ENCODE peak calls at places on chromosomes 16 and 17, in four cellular contexts. One of them, this sample, is unnamed.

GRCh38 chr16:868386-868755 is 67.8 kb upstream of the GNG13 start:
- DNase-seq in tibial nerve: no peak
- DNase-seq in PC-9: no peak
- DNase-seq in SK-N-SH: no peak
- DNase-seq in this sample: no peak

GRCh38 chr16:52004343-52004742 is 542.6 kb downstream of the TOX3 start:
- DNase-seq in tibial nerve: no peak
- DNase-seq in PC-9: no peak
- DNase-seq in SK-N-SH: no peak
- DNase-seq in this sample: no peak

GRCh38 chr17:48985436-48986245 is 11.5 kb upstream of the IGF2BP1 start:
- DNase-seq in tibial nerve: no peak
- DNase-seq in PC-9: no peak
- DNase-seq in SK-N-SH: no peak
- DNase-seq in this sample: no peak

GRCh38 chr17:71110326-71110725 is 941.0 kb downstream of the KCNJ2 start:
- DNase-seq in tibial nerve: no peak
- DNase-seq in PC-9: no peak
- DNase-seq in SK-N-SH: no peak
- DNase-seq in this sample: no peak

GRCh38 chr17:4362141-4362540 is 4.3 kb downstream of the UBE2G1 start:
- DNase-seq in tibial nerve: no peak
- DNase-seq in PC-9: no peak
- DNase-seq in SK-N-SH: no peak
- DNase-seq in this sample: no peak

GRCh38 chr17:83196088-83196765 is 116.8 kb downstream of the METRNL start:
- DNase-seq in tibial nerve: peak; percentile 50
- DNase-seq in PC-9: no peak
- DNase-seq in SK-N-SH: no peak
- DNase-seq in this sample: peak; percentile 51

GRCh38 chr17:47728214-47728877 is 4.7 kb upstream of the TBX21 start:
- DNase-seq in tibial nerve: no peak
- DNase-seq in PC-9: no peak
- DNase-seq in SK-N-SH: no peak
- DNase-seq in this sample: no peak

GRCh38 chr16:79431923-79432322 is 168.6 kb downstream of the MAF start:
- DNase-seq in tibial nerve: no peak
- DNase-seq in PC-9: no peak
- DNase-seq in SK-N-SH: no peak
- DNase-seq in this sample: no peak

GRCh38 chr17:59800530-59800942 is 92.2 kb downstream of the TUBD1 start:
- DNase-seq in tibial nerve: no peak
- DNase-seq in PC-9: no peak
- DNase-seq in SK-N-SH: no peak
- DNase-seq in this sample: no peak

GRCh38 chr17:75876190-75876937 is 2.0 kb downstream of the TRIM47 start:
- DNase-seq in tibial nerve: no peak
- DNase-seq in PC-9: peak; percentile 91
- DNase-seq in SK-N-SH: peak; percentile 72
- DNase-seq in this sample: no peak

GRCh38 chr17:40072481-40073346 is 9.9 kb downstream of the THRA start:
- DNase-seq in tibial nerve: no peak
- DNase-seq in PC-9: no peak
- DNase-seq in SK-N-SH: peak; percentile 51
- DNase-seq in this sample: no peak

GRCh38 chr17:49871211-49871610 is 23.3 kb upstream of the TAC4 start:
- DNase-seq in tibial nerve: no peak
- DNase-seq in PC-9: no peak
- DNase-seq in SK-N-SH: no peak
- DNase-seq in this sample: peak; percentile 62

GRCh38 chr16:23504076-23504452 is 6.2 kb downstream of the GGA2 start:
- DNase-seq in tibial nerve: no peak
- DNase-seq in PC-9: no peak
- DNase-seq in SK-N-SH: no peak
- DNase-seq in this sample: no peak

GRCh38 chr17:62100050-62100449 is 35.0 kb upstream of the MED13 start:
- DNase-seq in tibial nerve: no peak
- DNase-seq in PC-9: no peak
- DNase-seq in SK-N-SH: no peak
- DNase-seq in this sample: no peak

GRCh38 chr16:69860233-69861231 is 90.6 kb upstream of the CLEC18A start:
- DNase-seq in tibial nerve: no peak
- DNase-seq in PC-9: no peak
- DNase-seq in SK-N-SH: no peak
- DNase-seq in this sample: no peak

GRCh38 chr16:85649978-85650863 is 37.1 kb downstream of the GSE1 start:
- DNase-seq in tibial nerve: no peak
- DNase-seq in PC-9: no peak
- DNase-seq in SK-N-SH: peak; percentile 66
- DNase-seq in this sample: no peak

GRCh38 chr16:62870554-62870953 is 834.3 kb upstream of the CDH8 start:
- DNase-seq in tibial nerve: no peak
- DNase-seq in PC-9: no peak
- DNase-seq in SK-N-SH: no peak
- DNase-seq in this sample: no peak

GRCh38 chr17:45221997-45222272 is 250 bp downstream of the FMNL1 start:
- DNase-seq in tibial nerve: no peak
- DNase-seq in PC-9: no peak
- DNase-seq in SK-N-SH: no peak
- DNase-seq in this sample: no peak

GRCh38 chr17:78736526-78737079 is 45.5 kb downstream of the CYTH1 start:
- DNase-seq in tibial nerve: peak; percentile 49
- DNase-seq in PC-9: peak; percentile 85
- DNase-seq in SK-N-SH: no peak
- DNase-seq in this sample: peak; percentile 90

GRCh38 chr17:14321980-14322776 is 21.3 kb downstream of the HS3ST3B1 start:
- DNase-seq in tibial nerve: no peak
- DNase-seq in PC-9: no peak
- DNase-seq in SK-N-SH: no peak
- DNase-seq in this sample: no peak

GRCh38 chr17:57578608-57578990 is 166.5 kb downstream of the CCDC182 start:
- DNase-seq in tibial nerve: no peak
- DNase-seq in PC-9: no peak
- DNase-seq in SK-N-SH: no peak
- DNase-seq in this sample: no peak

GRCh38 chr17:4858068-4858879 is 25.1 kb downstream of the MINK1 start:
- DNase-seq in tibial nerve: no peak
- DNase-seq in PC-9: no peak
- DNase-seq in SK-N-SH: peak; percentile 78
- DNase-seq in this sample: peak; percentile 45

GRCh38 chr17:53655591-53655990 is 167.1 kb upstream of the KIF2B start:
- DNase-seq in tibial nerve: no peak
- DNase-seq in PC-9: no peak
- DNase-seq in SK-N-SH: no peak
- DNase-seq in this sample: no peak

GRCh38 chr17:79531696-79532095 is 79.2 kb downstream of the RBFOX3 start:
- DNase-seq in tibial nerve: no peak
- DNase-seq in PC-9: no peak
- DNase-seq in SK-N-SH: no peak
- DNase-seq in this sample: no peak

GRCh38 chr17:63832455-63832854 is 5.0 kb upstream of the FTSJ3 start:
- DNase-seq in tibial nerve: no peak
- DNase-seq in PC-9: no peak
- DNase-seq in SK-N-SH: no peak
- DNase-seq in this sample: no peak

GRCh38 chr16:4415538-4416199 is 727 bp downstream of the CORO7 start:
- DNase-seq in tibial nerve: no peak
- DNase-seq in PC-9: no peak
- DNase-seq in SK-N-SH: peak; percentile 77
- DNase-seq in this sample: no peak

GRCh38 chr16:11687606-11688519 is 19.6 kb downstream of the SNN start:
- DNase-seq in tibial nerve: no peak
- DNase-seq in PC-9: no peak
- DNase-seq in SK-N-SH: no peak
- DNase-seq in this sample: no peak

GRCh38 chr17:8365143-8365542 is 11.4 kb downstream of the KRABD2 start:
- DNase-seq in tibial nerve: no peak
- DNase-seq in PC-9: peak; percentile 63
- DNase-seq in SK-N-SH: no peak
- DNase-seq in this sample: no peak

GRCh38 chr16:66858740-66859396 is 14.7 kb downstream of the CA7 start:
- DNase-seq in tibial nerve: no peak
- DNase-seq in PC-9: peak; percentile 72
- DNase-seq in SK-N-SH: peak; percentile 19
- DNase-seq in this sample: peak; percentile 39

GRCh38 chr17:82051776-82052637 is at the start of the genes GPS1 and RFNG:
- DNase-seq in tibial nerve: peak; percentile 66
- DNase-seq in PC-9: peak; percentile 46
- DNase-seq in SK-N-SH: peak; percentile 99
- DNase-seq in this sample: peak; percentile 76

GRCh38 chr17:6028294-6028693 is 41.9 kb upstream of the WSCD1 start:
- DNase-seq in tibial nerve: no peak
- DNase-seq in PC-9: no peak
- DNase-seq in SK-N-SH: no peak
- DNase-seq in this sample: no peak

GRCh38 chr17:57541472-57542394 is 203.4 kb downstream of the CCDC182 start:
- DNase-seq in tibial nerve: no peak
- DNase-seq in PC-9: no peak
- DNase-seq in SK-N-SH: peak; percentile 76
- DNase-seq in this sample: no peak

GRCh38 chr17:61495161-61495857 is 43.1 kb downstream of the TBX4 start:
- DNase-seq in tibial nerve: no peak
- DNase-seq in PC-9: peak; percentile 65
- DNase-seq in SK-N-SH: no peak
- DNase-seq in this sample: no peak

GRCh38 chr16:89256651-89257254 is 39.2 kb downstream of the ZNF778 start:
- DNase-seq in tibial nerve: no peak
- DNase-seq in PC-9: no peak
- DNase-seq in SK-N-SH: peak; percentile 30
- DNase-seq in this sample: no peak

DNA sequence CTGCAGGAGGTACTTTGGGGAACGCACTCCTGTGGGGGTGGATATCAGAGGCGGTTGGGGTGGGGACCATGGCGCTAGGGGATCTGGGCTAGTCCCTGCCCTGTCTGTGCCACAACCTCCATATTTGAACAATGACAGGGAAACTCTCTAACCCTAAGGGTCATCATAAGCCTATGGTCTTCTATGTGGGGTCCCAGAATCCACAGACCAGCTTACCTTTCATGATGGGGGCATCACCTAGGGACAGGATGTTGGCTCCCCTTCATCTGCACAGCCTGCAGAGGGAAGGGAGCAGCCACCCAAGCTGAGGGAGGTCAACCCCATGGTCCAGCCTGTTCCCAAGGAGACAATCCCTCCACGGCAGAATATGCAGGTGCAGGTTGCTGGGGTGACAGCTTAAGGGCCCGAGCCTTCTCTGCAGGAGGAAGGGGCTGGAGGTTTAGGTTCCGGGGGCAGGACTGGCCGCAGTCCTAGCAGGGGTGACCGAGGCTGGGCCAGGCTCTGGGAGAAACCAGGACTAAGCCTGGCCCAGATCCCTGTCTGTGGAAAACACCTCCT is 1.7 kb downstream of the ORAI3 start:
- DNase-seq in tibial nerve: no peak
- DNase-seq in PC-9: no peak
- DNase-seq in SK-N-SH: no peak
- DNase-seq in this sample: no peak
- H3K4me1 ChIP-seq in tibial nerve: peaks cover 29% of the 10 kb centered on the region
- H3K4me1 ChIP-seq in PC-9: peaks cover 15% of the 10 kb centered on the region
- H3K4me1 ChIP-seq in SK-N-SH: no peaks in the 10 kb centered on the region
- H3K4me1 ChIP-seq in this sample: peaks cover 8% of the 10 kb centered on the region

DNA sequence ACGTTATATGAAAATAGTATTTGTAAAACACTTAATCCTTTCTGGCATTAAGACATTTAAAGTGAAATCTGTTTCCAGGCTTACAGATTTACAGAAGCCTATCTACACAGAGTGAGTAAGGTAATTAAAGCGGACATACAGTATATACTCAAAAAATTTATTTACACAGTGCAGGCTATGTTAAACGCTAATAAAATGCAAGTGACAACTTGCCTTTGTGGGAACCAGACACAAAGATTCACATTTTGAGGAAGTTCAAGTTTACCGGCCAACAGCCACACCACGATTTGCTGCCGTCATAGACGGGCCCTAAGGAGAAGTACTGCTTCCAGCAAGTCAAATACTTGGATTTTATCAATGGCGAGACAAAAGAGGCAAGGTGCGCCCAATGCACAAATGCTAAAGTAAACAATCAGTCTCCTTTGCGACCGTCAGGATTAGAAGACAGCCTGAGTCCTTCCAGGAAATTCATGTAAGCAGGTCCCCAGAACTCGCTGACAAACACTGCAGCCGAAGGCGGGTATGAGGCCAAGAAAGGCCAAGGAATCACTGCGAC is 799 bp downstream of the VPS35 start:
- DNase-seq in tibial nerve: no peak
- DNase-seq in PC-9: no peak
- DNase-seq in SK-N-SH: no peak
- DNase-seq in this sample: no peak
- H3K27ac ChIP-seq in tibial nerve: peak overlapping the region; percentile 94
- H3K27ac ChIP-seq in PC-9: peak overlapping the region; percentile 74
- H3K27ac ChIP-seq in SK-N-SH: peak overlapping the region; percentile 93
- H3K27ac ChIP-seq in this sample: peak overlapping the region; percentile 97

DNA sequence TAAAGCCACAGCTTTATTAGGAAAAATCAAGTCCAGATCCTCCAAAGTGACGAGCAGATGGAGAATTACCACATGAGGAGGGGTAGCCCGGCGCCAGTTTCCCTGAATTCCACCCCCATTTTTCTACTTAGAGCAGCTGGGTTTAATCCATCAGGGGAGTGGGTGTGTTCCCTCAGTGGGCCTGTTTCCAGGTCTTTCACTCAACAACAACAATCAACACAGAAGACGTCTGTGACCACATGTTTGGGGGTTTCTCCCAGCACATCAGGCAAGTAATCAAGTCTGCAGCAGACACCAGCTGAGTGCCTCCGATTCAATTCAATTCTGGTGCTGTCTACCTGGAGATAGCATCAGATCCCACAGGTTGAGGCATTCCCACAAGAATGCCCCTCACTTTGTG is 6.9 kb downstream of the SLC6A2 start:
- DNase-seq in tibial nerve: no peak
- DNase-seq in PC-9: no peak
- DNase-seq in SK-N-SH: no peak
- DNase-seq in this sample: no peak
- H3K4me1 ChIP-seq in tibial nerve: no peaks in the 10 kb centered on the region
- H3K4me1 ChIP-seq in PC-9: peaks cover 80% of the 10 kb centered on the region
- H3K4me1 ChIP-seq in SK-N-SH: no peaks in the 10 kb centered on the region
- H3K4me1 ChIP-seq in this sample: no peaks in the 10 kb centered on the region

DNA sequence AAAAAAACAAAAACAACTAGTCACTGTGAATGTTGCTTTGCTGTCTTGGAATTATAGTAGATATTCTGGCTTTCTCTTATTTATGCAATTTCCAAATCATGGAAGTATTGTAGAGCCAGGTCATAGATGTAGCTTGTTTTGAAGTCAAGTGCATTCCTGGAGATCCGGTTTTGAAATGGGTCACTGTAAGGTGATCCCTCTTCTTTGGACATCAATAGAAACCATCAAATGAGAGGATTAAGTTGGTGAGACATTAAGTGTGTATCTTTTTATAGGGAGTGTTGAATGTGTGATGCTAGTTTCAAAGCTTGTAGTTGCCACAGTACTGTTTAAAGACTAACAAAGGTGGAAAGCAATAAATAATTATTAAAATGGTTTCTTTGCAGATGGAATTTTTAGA is 4.5 kb downstream of the PRKAR1A start:
- DNase-seq in tibial nerve: no peak
- DNase-seq in PC-9: no peak
- DNase-seq in SK-N-SH: no peak
- DNase-seq in this sample: no peak
- H3K27ac ChIP-seq in tibial nerve: no peak overlapping the region
- H3K27ac ChIP-seq in PC-9: no peak overlapping the region
- H3K27ac ChIP-seq in SK-N-SH: no peak overlapping the region
- H3K27ac ChIP-seq in this sample: no peak overlapping the region

This sample was measured in breast epithelium.